ENCODE peak calls at places on chromosomes 3 and 15, in four cellular contexts. One of them, this sample, is unnamed.

GRCh38 chr15:92818658-92819311 is 81.3 kb upstream of the CHD2 start:
- DNase-seq in sigmoid colon: no peak
- DNase-seq in GM23338: no peak
- DNase-seq in H1: no peak
- DNase-seq in this sample: no peak

GRCh38 chr15:46714959-46715358 is 1002.3 kb upstream of the SEMA6D start:
- DNase-seq in sigmoid colon: no peak
- DNase-seq in GM23338: no peak
- DNase-seq in H1: no peak
- DNase-seq in this sample: no peak

GRCh38 chr3:111253733-111254132 is 182.1 kb downstream of the NECTIN3 start:
- DNase-seq in sigmoid colon: no peak
- DNase-seq in GM23338: no peak
- DNase-seq in H1: no peak
- DNase-seq in this sample: no peak

GRCh38 chr15:78052545-78052944 is 25.0 kb downstream of the TBC1D2B start:
- DNase-seq in sigmoid colon: no peak
- DNase-seq in GM23338: no peak
- DNase-seq in H1: no peak
- DNase-seq in this sample: no peak

GRCh38 chr15:78197632-78198031 is 36.7 kb downstream of the ACSBG1 start:
- DNase-seq in sigmoid colon: no peak
- DNase-seq in GM23338: no peak
- DNase-seq in H1: peak
- DNase-seq in this sample: no peak

GRCh38 chr3:71641669-71642068 is 58.1 kb upstream of the FOXP1 start:
- DNase-seq in sigmoid colon: no peak
- DNase-seq in GM23338: no peak
- DNase-seq in H1: no peak
- DNase-seq in this sample: no peak

GRCh38 chr15:95958417-95958816 is 372.1 kb upstream of the NR2F2 start:
- DNase-seq in sigmoid colon: no peak
- DNase-seq in GM23338: no peak
- DNase-seq in H1: no peak
- DNase-seq in this sample: no peak

GRCh38 chr3:31289592-31289991 is 243.1 kb upstream of the STT3B start:
- DNase-seq in sigmoid colon: no peak
- DNase-seq in GM23338: no peak
- DNase-seq in H1: no peak
- DNase-seq in this sample: no peak

GRCh38 chr3:157782236-157782635 is 279.0 kb upstream of the VEPH1 start:
- DNase-seq in sigmoid colon: no peak
- DNase-seq in GM23338: no peak
- DNase-seq in H1: no peak
- DNase-seq in this sample: no peak

GRCh38 chr15:59689626-59690236 is 611 bp upstream of the BNIP2 start:
- DNase-seq in sigmoid colon: peak
- DNase-seq in GM23338: peak
- DNase-seq in H1: peak
- DNase-seq in this sample: peak

GRCh38 chr15:40936709-40937666 is 7.8 kb downstream of the DLL4 start:
- DNase-seq in sigmoid colon: no peak
- DNase-seq in GM23338: no peak
- DNase-seq in H1: no peak
- DNase-seq in this sample: no peak

GRCh38 chr3:181851063-181851462 is 139.3 kb downstream of the SOX2 start:
- DNase-seq in sigmoid colon: no peak
- DNase-seq in GM23338: no peak
- DNase-seq in H1: no peak
- DNase-seq in this sample: no peak

GRCh38 chr3:115835946-115836345 is 212.6 kb downstream of the GAP43 start:
- DNase-seq in sigmoid colon: no peak
- DNase-seq in GM23338: no peak
- DNase-seq in H1: no peak
- DNase-seq in this sample: no peak

GRCh38 chr15:40240619-40241304 is 1.9 kb downstream of the PAK6 start:
- DNase-seq in sigmoid colon: peak
- DNase-seq in GM23338: no peak
- DNase-seq in H1: peak
- DNase-seq in this sample: no peak

GRCh38 chr3:116226245-116226644 is 219.0 kb downstream of the LSAMP start:
- DNase-seq in sigmoid colon: no peak
- DNase-seq in GM23338: no peak
- DNase-seq in H1: no peak
- DNase-seq in this sample: no peak

GRCh38 chr3:99131876-99132275 is 230.4 kb upstream of the DCBLD2 start:
- DNase-seq in sigmoid colon: no peak
- DNase-seq in GM23338: no peak
- DNase-seq in H1: no peak
- DNase-seq in this sample: no peak

GRCh38 chr3:64022451-64023186 is 675 bp downstream of the PSMD6 start:
- DNase-seq in sigmoid colon: no peak
- DNase-seq in GM23338: no peak
- DNase-seq in H1: no peak
- DNase-seq in this sample: no peak

GRCh38 chr3:39415983-39416382 is 9.5 kb downstream of the RPSA start:
- DNase-seq in sigmoid colon: no peak
- DNase-seq in GM23338: no peak
- DNase-seq in H1: peak
- DNase-seq in this sample: no peak

GRCh38 chr3:125068265-125068664 is 12.5 kb upstream of the HEG1 start:
- DNase-seq in sigmoid colon: no peak
- DNase-seq in GM23338: no peak
- DNase-seq in H1: no peak
- DNase-seq in this sample: no peak

GRCh38 chr3:100209948-100210776 is 50.6 kb upstream of the TBC1D23 start:
- DNase-seq in sigmoid colon: no peak
- DNase-seq in GM23338: no peak
- DNase-seq in H1: no peak
- DNase-seq in this sample: peak

GRCh38 chr3:13546667-13547171 is 2.2 kb upstream of the FBLN2 start:
- DNase-seq in sigmoid colon: peak
- DNase-seq in GM23338: no peak
- DNase-seq in H1: no peak
- DNase-seq in this sample: no peak

GRCh38 chr3:29757054-29757777 is 476.3 kb downstream of the RBMS3 start:
- DNase-seq in sigmoid colon: no peak
- DNase-seq in GM23338: no peak
- DNase-seq in H1: no peak
- DNase-seq in this sample: no peak

GRCh38 chr3:159364511-159364910 is 562.7 kb downstream of the MFSD1 start:
- DNase-seq in sigmoid colon: no peak
- DNase-seq in GM23338: no peak
- DNase-seq in H1: no peak
- DNase-seq in this sample: no peak

GRCh38 chr3:173548261-173548660 is 150.7 kb downstream of the NLGN1 start:
- DNase-seq in sigmoid colon: no peak
- DNase-seq in GM23338: no peak
- DNase-seq in H1: no peak
- DNase-seq in this sample: no peak

GRCh38 chr3:126014252-126014651 is 45.3 kb downstream of the ROPN1B start:
- DNase-seq in sigmoid colon: peak
- DNase-seq in GM23338: no peak
- DNase-seq in H1: no peak
- DNase-seq in this sample: no peak

GRCh38 chr3:23459915-23460546 is 256.9 kb downstream of the UBE2E2 start:
- DNase-seq in sigmoid colon: no peak
- DNase-seq in GM23338: no peak
- DNase-seq in H1: no peak
- DNase-seq in this sample: no peak

GRCh38 chr3:148861277-148861869 is 3.7 kb upstream of the CPA3 start:
- DNase-seq in sigmoid colon: no peak
- DNase-seq in GM23338: peak
- DNase-seq in H1: no peak
- DNase-seq in this sample: no peak

GRCh38 chr3:148857321-148857720 is 7.8 kb upstream of the CPA3 start:
- DNase-seq in sigmoid colon: no peak
- DNase-seq in GM23338: no peak
- DNase-seq in H1: no peak
- DNase-seq in this sample: no peak

GRCh38 chr3:148852271-148853000 is 12.7 kb upstream of the CPA3 start:
- DNase-seq in sigmoid colon: no peak
- DNase-seq in GM23338: no peak
- DNase-seq in H1: no peak
- DNase-seq in this sample: no peak

GRCh38 chr3:148856404-148856803 is 8.7 kb upstream of the CPA3 start:
- DNase-seq in sigmoid colon: peak
- DNase-seq in GM23338: no peak
- DNase-seq in H1: no peak
- DNase-seq in this sample: no peak
- H3K4me3 ChIP-seq in sigmoid colon: no peak
- H3K4me3 ChIP-seq in GM23338: no peak
- H3K4me3 ChIP-seq in H1: no peak
- H3K4me3 ChIP-seq in this sample: no peak

DNA sequence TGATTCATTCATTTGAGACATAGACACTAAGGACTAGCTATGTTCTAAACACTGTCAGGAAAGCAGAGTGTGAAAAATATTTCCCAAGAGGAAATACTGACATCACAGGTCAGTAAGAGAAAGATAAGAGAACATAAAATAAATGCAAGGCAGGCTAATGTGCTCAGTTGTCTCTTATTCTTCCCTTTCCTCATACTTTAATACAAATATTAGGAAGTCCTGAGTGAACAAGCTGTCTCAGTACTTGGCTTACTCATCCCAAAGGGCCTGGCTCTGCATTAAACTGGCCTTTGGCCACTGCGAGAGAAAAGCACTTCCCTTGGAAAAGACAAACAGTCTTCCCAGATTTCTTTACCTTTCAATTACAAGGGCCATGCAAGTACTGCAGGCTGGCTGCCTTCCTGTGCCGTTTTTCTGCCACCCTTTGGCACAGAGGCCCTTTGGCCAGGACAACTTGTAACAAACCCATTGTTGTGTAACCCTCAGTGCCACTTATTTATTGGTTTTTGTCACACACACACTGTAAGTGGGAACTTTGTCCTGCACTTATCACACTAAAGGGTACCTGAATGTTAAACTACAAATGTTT is 31.7 kb downstream of the EDC3 start:
- DNase-seq in sigmoid colon: no peak
- DNase-seq in GM23338: no peak
- DNase-seq in H1: no peak
- DNase-seq in this sample: no peak
- TF ChIP-seq POLR2AphosphoS5 in sigmoid colon: no peak
- TF ChIP-seq POLR2AphosphoS5 in GM23338: no peak
- TF ChIP-seq POLR2AphosphoS5 in H1: no peak
- TF ChIP-seq POLR2AphosphoS5 in this sample: peak

DNA sequence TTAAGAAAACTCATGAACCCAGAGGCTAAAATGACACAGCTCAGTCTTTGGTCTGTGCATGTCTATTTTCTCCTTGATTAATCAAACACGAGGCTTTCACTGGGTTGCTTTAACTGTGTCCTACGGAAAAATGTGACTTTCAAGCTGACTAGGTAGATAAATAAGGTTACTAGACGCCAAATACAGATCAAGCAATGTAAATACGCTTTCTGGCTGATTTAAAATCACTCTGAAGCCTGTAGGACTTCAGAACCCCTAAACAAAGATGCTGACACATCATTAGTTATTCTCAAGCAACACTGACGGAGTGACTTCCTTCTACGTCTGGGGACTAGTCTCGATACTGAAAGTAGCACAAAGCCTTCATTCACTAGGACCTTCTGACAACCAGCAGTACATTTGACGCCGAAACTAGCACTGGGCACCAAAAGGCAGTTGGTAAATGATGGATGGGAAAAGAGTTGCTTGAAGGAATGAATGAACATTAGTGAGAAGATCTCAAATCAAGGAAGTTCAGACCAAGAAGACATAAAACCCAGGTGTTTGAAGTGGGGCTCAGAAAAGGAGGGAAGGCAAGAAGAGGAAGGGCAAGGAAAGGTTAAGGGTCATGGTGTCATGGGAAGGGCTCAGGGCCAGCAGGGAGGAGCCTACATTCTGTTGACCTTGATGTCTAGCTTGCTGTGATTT is 67.1 kb upstream of the CDV3 start:
- DNase-seq in sigmoid colon: no peak
- DNase-seq in GM23338: no peak
- DNase-seq in H1: no peak
- DNase-seq in this sample: peak
- H3K4me3 ChIP-seq in sigmoid colon: no peak
- H3K4me3 ChIP-seq in GM23338: no peak
- H3K4me3 ChIP-seq in H1: no peak
- H3K4me3 ChIP-seq in this sample: no peak

GRCh38 chr3:44106761-44107160 is 134.9 kb upstream of the TOPAZ1 start:
- DNase-seq in sigmoid colon: no peak
- DNase-seq in GM23338: no peak
- DNase-seq in H1: no peak
- DNase-seq in this sample: peak
- TF ChIP-seq POLR2AphosphoS5 in sigmoid colon: no peak
- TF ChIP-seq POLR2AphosphoS5 in GM23338: no peak
- TF ChIP-seq POLR2AphosphoS5 in H1: no peak
- TF ChIP-seq POLR2AphosphoS5 in this sample: no peak

GRCh38 chr3:11768604-11769003 is 78.1 kb downstream of the TAMM41 start:
- DNase-seq in sigmoid colon: no peak
- DNase-seq in GM23338: no peak
- DNase-seq in H1: no peak
- DNase-seq in this sample: no peak

GRCh38 chr3:11770105-11770476 is 76.6 kb downstream of the TAMM41 start:
- DNase-seq in sigmoid colon: no peak
- DNase-seq in GM23338: peak
- DNase-seq in H1: peak
- DNase-seq in this sample: no peak

GRCh38 chr3:11774296-11774877 is 72.3 kb downstream of the TAMM41 start:
- DNase-seq in sigmoid colon: peak
- DNase-seq in GM23338: peak
- DNase-seq in H1: peak
- DNase-seq in this sample: no peak

GRCh38 chr3:11769704-11770103 is 77.0 kb downstream of the TAMM41 start:
- DNase-seq in sigmoid colon: no peak
- DNase-seq in GM23338: peak
- DNase-seq in H1: no peak
- DNase-seq in this sample: no peak

GRCh38 chr3:11770477-11771381 is 76.0 kb downstream of the TAMM41 start:
- DNase-seq in sigmoid colon: peak
- DNase-seq in GM23338: peak
- DNase-seq in H1: peak
- DNase-seq in this sample: no peak
- H3K4me3 ChIP-seq in sigmoid colon: no peak
- H3K4me3 ChIP-seq in GM23338: peak
- H3K4me3 ChIP-seq in H1: peak
- H3K4me3 ChIP-seq in this sample: peak

GRCh38 chr3:53072653-53073552 is 27.0 kb upstream of the SFMBT1 start:
- DNase-seq in sigmoid colon: peak
- DNase-seq in GM23338: peak
- DNase-seq in H1: peak
- DNase-seq in this sample: peak
- TF ChIP-seq POLR2AphosphoS5 in sigmoid colon: no peak
- TF ChIP-seq POLR2AphosphoS5 in GM23338: peak
- TF ChIP-seq POLR2AphosphoS5 in H1: peak
- TF ChIP-seq POLR2AphosphoS5 in this sample: peak